ENCODE peak calls at places on chromosome 21, in five cellular contexts. One of them, this sample, is unnamed.

GRCh38 chr21:43726686-43727570 is 8.0 kb downstream of the PDXK start:
- DNase-seq in choroid plexus epithelial cell: no peak
- DNase-seq in PC-3: no peak
- DNase-seq in neural progenitor cell: no peak
- DNase-seq in AG04450: no peak
- DNase-seq in this sample: no peak

GRCh38 chr21:44072111-44072510 is 35.1 kb upstream of the PWP2 start:
- DNase-seq in AG04450: no peak
- DNase-seq in neural progenitor cell: no peak
- DNase-seq in choroid plexus epithelial cell: no peak
- DNase-seq in PC-3: no peak
- DNase-seq in this sample: no peak

GRCh38 chr21:43884012-43884860 is 19.2 kb downstream of the AGPAT3 start:
- DNase-seq in PC-3: peak
- DNase-seq in neural progenitor cell: peak
- DNase-seq in AG04450: no peak
- DNase-seq in choroid plexus epithelial cell: peak
- DNase-seq in this sample: peak

GRCh38 chr21:40191196-40191595 is 324.0 kb downstream of the PCP4 start:
- DNase-seq in choroid plexus epithelial cell: no peak
- DNase-seq in AG04450: no peak
- DNase-seq in neural progenitor cell: no peak
- DNase-seq in PC-3: no peak
- DNase-seq in this sample: no peak

GRCh38 chr21:15430577-15430976 is 299.2 kb upstream of the USP25 start:
- DNase-seq in neural progenitor cell: no peak
- DNase-seq in AG04450: no peak
- DNase-seq in PC-3: no peak
- DNase-seq in choroid plexus epithelial cell: no peak
- DNase-seq in this sample: no peak

GRCh38 chr21:25708467-25709065 is 26.1 kb downstream of the ATP5PF start:
- DNase-seq in neural progenitor cell: peak
- DNase-seq in PC-3: peak
- DNase-seq in AG04450: peak
- DNase-seq in choroid plexus epithelial cell: peak
- DNase-seq in this sample: peak

GRCh38 chr21:21002137-21002536 is 3.9 kb downstream of the NCAM2 start:
- DNase-seq in PC-3: no peak
- DNase-seq in AG04450: no peak
- DNase-seq in choroid plexus epithelial cell: no peak
- DNase-seq in neural progenitor cell: no peak
- DNase-seq in this sample: no peak

GRCh38 chr21:8989261-8989882 is 1532.0 kb upstream of the TPTE start:
- DNase-seq in AG04450: no peak
- DNase-seq in PC-3: peak
- DNase-seq in choroid plexus epithelial cell: no peak
- DNase-seq in neural progenitor cell: no peak
- DNase-seq in this sample: no peak

GRCh38 chr21:26788783-26789182 is 56.4 kb downstream of the ADAMTS1 start:
- DNase-seq in neural progenitor cell: no peak
- DNase-seq in choroid plexus epithelial cell: no peak
- DNase-seq in PC-3: no peak
- DNase-seq in AG04450: no peak
- DNase-seq in this sample: no peak

GRCh38 chr21:25639922-25640670 is 1.0 kb downstream of the JAM2 start:
- DNase-seq in PC-3: no peak
- DNase-seq in AG04450: no peak
- DNase-seq in neural progenitor cell: peak
- DNase-seq in choroid plexus epithelial cell: no peak
- DNase-seq in this sample: peak

GRCh38 chr21:14846619-14847018 is 218.2 kb downstream of the NRIP1 start:
- DNase-seq in choroid plexus epithelial cell: no peak
- DNase-seq in AG04450: no peak
- DNase-seq in neural progenitor cell: no peak
- DNase-seq in PC-3: no peak
- DNase-seq in this sample: no peak

GRCh38 chr21:33856893-33857527 is 58.6 kb downstream of the ATP5PO start:
- DNase-seq in neural progenitor cell: no peak
- DNase-seq in AG04450: no peak
- DNase-seq in PC-3: no peak
- DNase-seq in choroid plexus epithelial cell: no peak
- DNase-seq in this sample: no peak

GRCh38 chr21:29029524-29029923 is 5.1 kb downstream of the USP16 start:
- DNase-seq in AG04450: no peak
- DNase-seq in PC-3: no peak
- DNase-seq in neural progenitor cell: no peak
- DNase-seq in choroid plexus epithelial cell: peak
- DNase-seq in this sample: no peak

GRCh38 chr21:33685613-33686197 is 43.4 kb downstream of the ITSN1 start:
- DNase-seq in choroid plexus epithelial cell: peak
- DNase-seq in AG04450: peak
- DNase-seq in neural progenitor cell: no peak
- DNase-seq in PC-3: peak
- DNase-seq in this sample: peak

GRCh38 chr21:16081304-16081703 is 351.5 kb downstream of the USP25 start:
- DNase-seq in choroid plexus epithelial cell: no peak
- DNase-seq in AG04450: no peak
- DNase-seq in neural progenitor cell: no peak
- DNase-seq in PC-3: no peak
- DNase-seq in this sample: no peak

GRCh38 chr21:33762798-33763572 is 120.7 kb downstream of the ITSN1 start:
- DNase-seq in choroid plexus epithelial cell: peak
- DNase-seq in AG04450: no peak
- DNase-seq in neural progenitor cell: no peak
- DNase-seq in PC-3: peak
- DNase-seq in this sample: no peak

GRCh38 chr21:45709127-45709526 is 65.6 kb downstream of the PCBP3 start:
- DNase-seq in PC-3: no peak
- DNase-seq in AG04450: no peak
- DNase-seq in choroid plexus epithelial cell: peak
- DNase-seq in neural progenitor cell: no peak
- DNase-seq in this sample: no peak
- TF ChIP-seq CTCF in PC-3: no peak
- TF ChIP-seq CTCF in AG04450: no peak
- TF ChIP-seq CTCF in choroid plexus epithelial cell: no peak
- TF ChIP-seq CTCF in neural progenitor cell: no peak
- TF ChIP-seq CTCF in this sample: no peak

GRCh38 chr21:45491056-45491455 is 51.2 kb downstream of the SLC19A1 start:
- DNase-seq in neural progenitor cell: no peak
- DNase-seq in PC-3: no peak
- DNase-seq in choroid plexus epithelial cell: no peak
- DNase-seq in AG04450: no peak
- DNase-seq in this sample: no peak

GRCh38 chr21:45494135-45494850 is 47.9 kb downstream of the SLC19A1 start:
- DNase-seq in choroid plexus epithelial cell: no peak
- DNase-seq in AG04450: no peak
- DNase-seq in PC-3: no peak
- DNase-seq in neural progenitor cell: no peak
- DNase-seq in this sample: no peak

GRCh38 chr21:45493401-45494001 is 48.7 kb downstream of the SLC19A1 start:
- DNase-seq in choroid plexus epithelial cell: no peak
- DNase-seq in AG04450: no peak
- DNase-seq in neural progenitor cell: no peak
- DNase-seq in PC-3: no peak
- DNase-seq in this sample: no peak

GRCh38 chr21:45491623-45492022 is 50.6 kb downstream of the SLC19A1 start:
- DNase-seq in PC-3: no peak
- DNase-seq in AG04450: no peak
- DNase-seq in neural progenitor cell: no peak
- DNase-seq in choroid plexus epithelial cell: no peak
- DNase-seq in this sample: no peak

DNA sequence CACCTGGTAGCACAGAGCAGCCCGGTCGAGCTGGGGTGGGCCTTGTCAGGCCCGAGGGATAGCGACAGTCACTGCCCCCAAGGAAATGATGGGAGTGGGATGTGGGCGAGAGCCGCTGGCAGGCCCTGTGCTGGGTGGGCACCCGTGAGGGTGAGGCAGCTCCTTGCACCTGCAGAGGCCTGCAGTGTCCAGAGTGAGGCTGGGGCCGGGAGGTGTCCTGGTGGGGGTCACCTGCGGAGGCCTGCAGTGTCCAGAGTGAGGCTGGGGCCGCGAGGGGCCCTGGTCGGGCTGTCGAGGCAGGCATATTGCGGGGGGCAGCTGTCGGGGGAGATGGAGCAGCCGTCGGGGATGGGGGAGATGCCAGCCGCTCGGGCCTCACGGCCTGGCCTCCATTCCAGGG is 49.5 kb downstream of the SLC19A1 start:
- DNase-seq in choroid plexus epithelial cell: no peak
- DNase-seq in neural progenitor cell: no peak
- DNase-seq in AG04450: no peak
- DNase-seq in PC-3: no peak
- DNase-seq in this sample: no peak
- H3K4me3 ChIP-seq in choroid plexus epithelial cell: no peak
- H3K4me3 ChIP-seq in neural progenitor cell: no peak
- H3K4me3 ChIP-seq in AG04450: no peak
- H3K4me3 ChIP-seq in PC-3: no peak
- H3K4me3 ChIP-seq in this sample: no peak

DNA sequence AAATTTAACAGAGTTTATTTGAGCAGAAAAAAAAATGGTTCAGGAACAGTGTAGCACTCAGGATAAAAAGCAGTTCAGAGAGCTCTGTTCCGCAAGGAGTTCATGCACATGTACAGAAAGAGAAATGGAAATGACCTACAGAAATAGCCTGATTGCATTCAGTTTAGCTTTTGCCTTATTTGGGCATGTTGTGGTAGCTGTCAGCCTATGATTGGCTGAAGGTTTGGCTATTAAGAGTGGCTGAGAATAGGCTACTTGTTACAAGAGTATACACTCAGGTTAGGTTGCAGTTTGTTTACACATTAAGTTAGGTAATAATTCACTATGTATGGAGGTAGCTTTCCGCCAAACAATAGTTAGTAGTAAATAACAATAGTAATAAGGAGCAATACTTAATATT is 511.0 kb upstream of the TMPRSS15 start:
- DNase-seq in choroid plexus epithelial cell: no peak
- DNase-seq in PC-3: no peak
- DNase-seq in AG04450: no peak
- DNase-seq in neural progenitor cell: no peak
- DNase-seq in this sample: no peak
- TF ChIP-seq CTCF in choroid plexus epithelial cell: no peak
- TF ChIP-seq CTCF in PC-3: no peak
- TF ChIP-seq CTCF in AG04450: no peak
- TF ChIP-seq CTCF in neural progenitor cell: no peak
- TF ChIP-seq CTCF in this sample: no peak

GRCh38 chr21:46092811-46093667 is 4.9 kb upstream of the COL6A2 start:
- DNase-seq in PC-3: no peak
- DNase-seq in AG04450: no peak
- DNase-seq in neural progenitor cell: no peak
- DNase-seq in choroid plexus epithelial cell: no peak
- DNase-seq in this sample: no peak

GRCh38 chr21:46093668-46094400 is 4.1 kb upstream of the COL6A2 start:
- DNase-seq in choroid plexus epithelial cell: no peak
- DNase-seq in neural progenitor cell: no peak
- DNase-seq in PC-3: no peak
- DNase-seq in AG04450: no peak
- DNase-seq in this sample: no peak

GRCh38 chr21:46091118-46091517 is 6.8 kb upstream of the COL6A2 start:
- DNase-seq in choroid plexus epithelial cell: no peak
- DNase-seq in AG04450: no peak
- DNase-seq in neural progenitor cell: no peak
- DNase-seq in PC-3: no peak
- DNase-seq in this sample: no peak

GRCh38 chr21:46092026-46092764 is 5.7 kb upstream of the COL6A2 start:
- DNase-seq in neural progenitor cell: no peak
- DNase-seq in choroid plexus epithelial cell: peak
- DNase-seq in PC-3: no peak
- DNase-seq in AG04450: peak
- DNase-seq in this sample: no peak

DNA sequence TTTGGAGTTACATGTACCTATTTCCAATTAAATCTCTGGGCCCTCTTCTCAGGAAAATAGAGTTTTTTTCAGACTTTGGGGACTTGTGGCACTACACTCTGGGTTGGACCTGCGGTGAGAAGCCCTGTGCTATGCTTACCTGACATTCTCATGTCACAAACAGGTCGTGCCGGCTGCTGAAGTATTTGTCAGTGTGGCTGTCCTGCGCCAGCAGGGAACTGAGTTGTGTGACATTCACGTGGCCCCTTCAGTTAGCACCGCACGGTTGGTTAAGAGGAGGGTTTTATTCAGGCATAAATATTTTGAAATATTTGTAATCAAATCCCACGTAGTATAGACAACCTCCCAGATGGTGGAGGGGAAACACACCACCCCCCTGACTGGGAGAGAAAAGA is 6.3 kb upstream of the COL6A2 start:
- DNase-seq in choroid plexus epithelial cell: no peak
- DNase-seq in PC-3: no peak
- DNase-seq in neural progenitor cell: no peak
- DNase-seq in AG04450: no peak
- DNase-seq in this sample: no peak
- H3K4me3 ChIP-seq in choroid plexus epithelial cell: no peak
- H3K4me3 ChIP-seq in PC-3: no peak
- H3K4me3 ChIP-seq in neural progenitor cell: no peak
- H3K4me3 ChIP-seq in AG04450: peak
- H3K4me3 ChIP-seq in this sample: no peak

DNA sequence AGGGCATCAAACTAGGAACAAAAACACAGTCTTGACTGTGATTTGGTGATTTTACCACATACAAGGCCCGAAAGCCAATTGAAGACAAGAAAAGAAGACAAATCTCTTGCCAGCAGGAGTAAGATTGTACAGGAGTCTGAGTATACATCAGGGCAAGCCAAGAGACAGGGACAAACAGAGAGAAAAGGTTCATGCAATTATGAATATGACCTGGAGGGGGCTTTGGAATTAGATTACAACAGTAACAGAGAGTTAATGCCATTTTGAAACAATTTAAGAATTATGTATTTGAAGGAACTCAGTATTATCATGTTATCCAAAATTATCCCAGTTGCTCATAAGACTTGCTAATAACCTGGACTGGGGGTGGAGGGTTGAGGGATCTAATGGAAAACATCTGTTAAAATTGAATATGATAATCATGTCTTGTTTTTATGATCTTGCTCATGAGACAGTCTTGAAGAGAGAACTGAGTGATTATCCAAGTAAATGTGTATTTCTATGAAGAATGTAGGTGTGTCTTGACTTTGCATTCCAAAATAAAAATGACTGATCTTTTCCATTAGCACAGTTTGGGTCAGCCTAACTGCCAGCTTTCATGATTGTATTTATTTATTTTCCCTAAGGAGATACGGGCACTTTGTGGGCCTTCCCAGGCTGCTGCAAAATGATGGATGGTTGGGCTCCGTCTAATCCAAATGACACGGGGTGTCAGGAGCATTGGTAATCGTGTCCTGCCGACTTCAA is 117.7 kb downstream of the ERG start:
- DNase-seq in AG04450: no peak
- DNase-seq in PC-3: peak
- DNase-seq in choroid plexus epithelial cell: peak
- DNase-seq in neural progenitor cell: no peak
- DNase-seq in this sample: peak
- TF ChIP-seq CTCF in AG04450: peak
- TF ChIP-seq CTCF in PC-3: peak
- TF ChIP-seq CTCF in choroid plexus epithelial cell: peak
- TF ChIP-seq CTCF in neural progenitor cell: peak
- TF ChIP-seq CTCF in this sample: peak

GRCh38 chr21:42108554-42108885 is 37.4 kb downstream of the UMODL1 start:
- DNase-seq in neural progenitor cell: no peak
- DNase-seq in AG04450: no peak
- DNase-seq in choroid plexus epithelial cell: no peak
- DNase-seq in PC-3: no peak
- DNase-seq in this sample: no peak
- H3K4me3 ChIP-seq in neural progenitor cell: no peak
- H3K4me3 ChIP-seq in AG04450: no peak
- H3K4me3 ChIP-seq in choroid plexus epithelial cell: no peak
- H3K4me3 ChIP-seq in PC-3: no peak
- H3K4me3 ChIP-seq in this sample: no peak

GRCh38 chr21:39120876-39121599 is 62.2 kb downstream of the PSMG1 start:
- DNase-seq in neural progenitor cell: peak
- DNase-seq in choroid plexus epithelial cell: no peak
- DNase-seq in PC-3: no peak
- DNase-seq in AG04450: no peak
- DNase-seq in this sample: no peak
- TF ChIP-seq CTCF in neural progenitor cell: peak
- TF ChIP-seq CTCF in choroid plexus epithelial cell: no peak
- TF ChIP-seq CTCF in PC-3: no peak
- TF ChIP-seq CTCF in AG04450: no peak
- TF ChIP-seq CTCF in this sample: no peak

This sample was measured in A673.